ENCODE peak calls at places on chromosomes 11 and 22, in seven cellular contexts. One of them, this sample, is unnamed.

GRCh38 chr11:2262301-2263011 is 7.9 kb downstream of the ASCL2 start:
- DNase-seq in astrocyte: no peak
- DNase-seq in CD8-positive, alpha-beta T cell: no peak
- DNase-seq in bronchial epithelial cell: no peak
- DNase-seq in brain microvascular endothelial cell: no peak
- DNase-seq in heart left ventricle: no peak
- DNase-seq in choroid plexus epithelial cell: no peak
- DNase-seq in this sample: no peak

GRCh38 chr22:47596176-47596690 is 833.8 kb downstream of the TBC1D22A start:
- DNase-seq in astrocyte: no peak
- DNase-seq in CD8-positive, alpha-beta T cell: no peak
- DNase-seq in bronchial epithelial cell: no peak
- DNase-seq in brain microvascular endothelial cell: no peak
- DNase-seq in heart left ventricle: no peak
- DNase-seq in choroid plexus epithelial cell: no peak
- DNase-seq in this sample: no peak

GRCh38 chr11:122173587-122173986 is 57.6 kb upstream of the BLID start:
- DNase-seq in astrocyte: no peak
- DNase-seq in CD8-positive, alpha-beta T cell: no peak
- DNase-seq in bronchial epithelial cell: no peak
- DNase-seq in brain microvascular endothelial cell: no peak
- DNase-seq in heart left ventricle: no peak
- DNase-seq in choroid plexus epithelial cell: peak
- DNase-seq in this sample: no peak

GRCh38 chr11:47861762-47862161 is 13.6 kb upstream of the NUP160 start:
- DNase-seq in astrocyte: peak
- DNase-seq in CD8-positive, alpha-beta T cell: no peak
- DNase-seq in bronchial epithelial cell: peak
- DNase-seq in brain microvascular endothelial cell: peak
- DNase-seq in heart left ventricle: no peak
- DNase-seq in choroid plexus epithelial cell: peak
- DNase-seq in this sample: no peak

GRCh38 chr11:115201121-115201792 is 303.0 kb downstream of the CADM1 start:
- DNase-seq in astrocyte: peak
- DNase-seq in CD8-positive, alpha-beta T cell: no peak
- DNase-seq in bronchial epithelial cell: peak
- DNase-seq in brain microvascular endothelial cell: peak
- DNase-seq in heart left ventricle: no peak
- DNase-seq in choroid plexus epithelial cell: peak
- DNase-seq in this sample: no peak

GRCh38 chr22:35459423-35459894 is 59.5 kb downstream of the MCM5 start:
- DNase-seq in astrocyte: no peak
- DNase-seq in CD8-positive, alpha-beta T cell: no peak
- DNase-seq in bronchial epithelial cell: no peak
- DNase-seq in brain microvascular endothelial cell: no peak
- DNase-seq in heart left ventricle: no peak
- DNase-seq in choroid plexus epithelial cell: no peak
- DNase-seq in this sample: no peak

GRCh38 chr11:125170001-125170405 is 5.5 kb downstream of the PKNOX2 start:
- DNase-seq in astrocyte: no peak
- DNase-seq in CD8-positive, alpha-beta T cell: no peak
- DNase-seq in bronchial epithelial cell: no peak
- DNase-seq in brain microvascular endothelial cell: peak
- DNase-seq in heart left ventricle: peak
- DNase-seq in choroid plexus epithelial cell: peak
- DNase-seq in this sample: no peak

GRCh38 chr11:88016392-88017020 is 158.7 kb downstream of the RAB38 start:
- DNase-seq in astrocyte: peak
- DNase-seq in CD8-positive, alpha-beta T cell: no peak
- DNase-seq in bronchial epithelial cell: peak
- DNase-seq in brain microvascular endothelial cell: peak
- DNase-seq in heart left ventricle: peak
- DNase-seq in choroid plexus epithelial cell: peak
- DNase-seq in this sample: peak

GRCh38 chr11:2303627-2304155 is 1.9 kb downstream of the TSPAN32 start:
- DNase-seq in astrocyte: no peak
- DNase-seq in CD8-positive, alpha-beta T cell: no peak
- DNase-seq in bronchial epithelial cell: no peak
- DNase-seq in brain microvascular endothelial cell: no peak
- DNase-seq in heart left ventricle: peak
- DNase-seq in choroid plexus epithelial cell: no peak
- DNase-seq in this sample: no peak

GRCh38 chr11:66346476-66347424 is 679 bp downstream of the B4GAT1 start:
- DNase-seq in astrocyte: no peak
- DNase-seq in CD8-positive, alpha-beta T cell: no peak
- DNase-seq in bronchial epithelial cell: no peak
- DNase-seq in brain microvascular endothelial cell: no peak
- DNase-seq in heart left ventricle: peak
- DNase-seq in choroid plexus epithelial cell: no peak
- DNase-seq in this sample: no peak

GRCh38 chr11:120137611-120138521 is at the start of gene TRIM29:
- DNase-seq in astrocyte: no peak
- DNase-seq in CD8-positive, alpha-beta T cell: no peak
- DNase-seq in bronchial epithelial cell: peak
- DNase-seq in brain microvascular endothelial cell: no peak
- DNase-seq in heart left ventricle: no peak
- DNase-seq in choroid plexus epithelial cell: no peak
- DNase-seq in this sample: no peak

GRCh38 chr22:19397729-19398094 is 33.8 kb downstream of the HIRA start:
- DNase-seq in astrocyte: no peak
- DNase-seq in CD8-positive, alpha-beta T cell: no peak
- DNase-seq in bronchial epithelial cell: no peak
- DNase-seq in brain microvascular endothelial cell: no peak
- DNase-seq in heart left ventricle: no peak
- DNase-seq in choroid plexus epithelial cell: no peak
- DNase-seq in this sample: no peak

GRCh38 chr22:24834845-24835570 is 29.0 kb downstream of the SGSM1 start:
- DNase-seq in astrocyte: no peak
- DNase-seq in CD8-positive, alpha-beta T cell: no peak
- DNase-seq in bronchial epithelial cell: peak
- DNase-seq in brain microvascular endothelial cell: no peak
- DNase-seq in heart left ventricle: no peak
- DNase-seq in choroid plexus epithelial cell: peak
- DNase-seq in this sample: no peak

GRCh38 chr11:69704508-69705245 is 855 bp upstream of the FGF19 start:
- DNase-seq in astrocyte: no peak
- DNase-seq in CD8-positive, alpha-beta T cell: no peak
- DNase-seq in bronchial epithelial cell: no peak
- DNase-seq in brain microvascular endothelial cell: no peak
- DNase-seq in heart left ventricle: no peak
- DNase-seq in choroid plexus epithelial cell: peak
- DNase-seq in this sample: no peak

GRCh38 chr11:65260302-65260701 is 1.5 kb upstream of the POLA2 start:
- DNase-seq in astrocyte: no peak
- DNase-seq in CD8-positive, alpha-beta T cell: no peak
- DNase-seq in bronchial epithelial cell: no peak
- DNase-seq in brain microvascular endothelial cell: no peak
- DNase-seq in heart left ventricle: no peak
- DNase-seq in choroid plexus epithelial cell: no peak
- DNase-seq in this sample: no peak

GRCh38 chr11:99351620-99352019 is 330.9 kb downstream of the CNTN5 start:
- DNase-seq in astrocyte: peak
- DNase-seq in CD8-positive, alpha-beta T cell: no peak
- DNase-seq in bronchial epithelial cell: no peak
- DNase-seq in brain microvascular endothelial cell: peak
- DNase-seq in heart left ventricle: no peak
- DNase-seq in choroid plexus epithelial cell: peak
- DNase-seq in this sample: no peak

GRCh38 chr22:47419239-47419638 is 656.8 kb downstream of the TBC1D22A start:
- DNase-seq in astrocyte: no peak
- DNase-seq in CD8-positive, alpha-beta T cell: no peak
- DNase-seq in bronchial epithelial cell: no peak
- DNase-seq in brain microvascular endothelial cell: no peak
- DNase-seq in heart left ventricle: no peak
- DNase-seq in choroid plexus epithelial cell: no peak
- DNase-seq in this sample: no peak

GRCh38 chr11:114392735-114393667 is 7.3 kb downstream of the C11orf71 start:
- DNase-seq in astrocyte: no peak
- DNase-seq in CD8-positive, alpha-beta T cell: no peak
- DNase-seq in bronchial epithelial cell: no peak
- DNase-seq in brain microvascular endothelial cell: no peak
- DNase-seq in heart left ventricle: no peak
- DNase-seq in choroid plexus epithelial cell: no peak
- DNase-seq in this sample: no peak

DNA sequence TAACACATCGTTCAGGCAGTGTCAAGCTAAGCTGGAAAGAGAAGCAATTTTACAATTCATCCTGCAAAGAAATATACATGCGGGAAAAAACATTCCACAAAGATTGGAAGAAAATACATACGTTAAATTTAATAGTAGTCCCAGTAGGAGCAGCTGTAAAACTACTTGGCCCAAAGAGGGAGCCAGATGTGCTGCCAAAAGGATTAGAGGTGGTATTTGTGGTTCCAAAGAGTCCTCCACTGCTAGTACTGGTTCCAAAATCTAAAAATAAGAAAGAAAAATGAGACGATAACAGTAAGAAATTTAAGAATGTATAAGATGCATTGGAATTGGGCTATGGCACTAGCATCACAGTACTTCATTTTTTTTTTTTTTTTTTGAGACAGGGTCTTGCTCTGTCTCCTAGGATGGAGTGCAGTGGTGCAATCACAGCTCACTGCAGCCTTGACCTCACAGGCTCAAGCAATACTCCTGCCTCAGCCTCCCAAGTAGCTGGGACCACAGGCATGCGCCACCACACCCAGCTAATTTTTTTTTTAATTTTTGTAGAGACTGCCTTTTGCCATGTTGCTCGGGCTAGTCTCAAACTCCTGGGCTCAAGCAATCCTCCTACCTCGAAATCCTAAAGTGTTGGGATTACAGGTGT is 21.5 kb downstream of the NUP98 start:
- DNase-seq in astrocyte: no peak
- DNase-seq in CD8-positive, alpha-beta T cell: no peak
- DNase-seq in bronchial epithelial cell: no peak
- DNase-seq in brain microvascular endothelial cell: no peak
- DNase-seq in heart left ventricle: no peak
- DNase-seq in choroid plexus epithelial cell: no peak
- DNase-seq in this sample: no peak
- TF ChIP-seq CTCF in astrocyte: no peak
- TF ChIP-seq CTCF in CD8-positive, alpha-beta T cell: no peak
- TF ChIP-seq CTCF in bronchial epithelial cell: no peak
- TF ChIP-seq CTCF in brain microvascular endothelial cell: no peak
- TF ChIP-seq CTCF in heart left ventricle: no peak
- TF ChIP-seq CTCF in choroid plexus epithelial cell: peak
- TF ChIP-seq CTCF in this sample: no peak

GRCh38 chr22:23218053-23218866 is 38.0 kb downstream of the BCR start:
- DNase-seq in astrocyte: no peak
- DNase-seq in CD8-positive, alpha-beta T cell: no peak
- DNase-seq in bronchial epithelial cell: no peak
- DNase-seq in brain microvascular endothelial cell: no peak
- DNase-seq in heart left ventricle: no peak
- DNase-seq in choroid plexus epithelial cell: no peak
- DNase-seq in this sample: no peak
- H3K4me3 ChIP-seq in astrocyte: no peak
- H3K4me3 ChIP-seq in CD8-positive, alpha-beta T cell: no peak
- H3K4me3 ChIP-seq in bronchial epithelial cell: no peak
- H3K4me3 ChIP-seq in brain microvascular endothelial cell: no peak
- H3K4me3 ChIP-seq in heart left ventricle: peak
- H3K4me3 ChIP-seq in choroid plexus epithelial cell: no peak
- H3K4me3 ChIP-seq in this sample: peak

DNA sequence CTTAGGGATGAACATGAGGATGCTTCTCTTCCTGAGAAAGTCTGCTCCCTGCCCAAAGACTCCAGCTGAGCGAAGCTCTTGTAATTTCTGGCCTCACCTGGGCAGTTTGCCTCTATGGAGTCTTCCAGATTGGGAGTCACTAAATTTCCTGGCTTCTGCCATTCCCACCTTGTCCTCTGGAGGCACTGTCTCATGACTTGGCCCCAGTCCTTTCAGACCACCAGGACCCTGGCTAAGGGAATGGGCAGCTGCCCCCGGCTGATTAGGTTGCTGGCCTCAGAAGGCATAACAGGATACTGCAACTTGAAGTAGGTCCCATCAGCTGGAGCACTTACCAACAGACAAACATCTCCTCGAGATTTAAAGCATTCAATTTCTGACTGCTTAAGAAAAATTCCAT is 128.1 kb upstream of the SPON1 start:
- DNase-seq in astrocyte: no peak
- DNase-seq in CD8-positive, alpha-beta T cell: no peak
- DNase-seq in bronchial epithelial cell: no peak
- DNase-seq in brain microvascular endothelial cell: no peak
- DNase-seq in heart left ventricle: no peak
- DNase-seq in choroid plexus epithelial cell: no peak
- DNase-seq in this sample: no peak
- TF ChIP-seq CTCF in astrocyte: no peak
- TF ChIP-seq CTCF in CD8-positive, alpha-beta T cell: no peak
- TF ChIP-seq CTCF in bronchial epithelial cell: no peak
- TF ChIP-seq CTCF in brain microvascular endothelial cell: peak
- TF ChIP-seq CTCF in heart left ventricle: no peak
- TF ChIP-seq CTCF in choroid plexus epithelial cell: peak
- TF ChIP-seq CTCF in this sample: no peak

GRCh38 chr11:110290591-110291334 is 5.7 kb downstream of the RDX start:
- DNase-seq in astrocyte: no peak
- DNase-seq in CD8-positive, alpha-beta T cell: no peak
- DNase-seq in bronchial epithelial cell: no peak
- DNase-seq in brain microvascular endothelial cell: no peak
- DNase-seq in heart left ventricle: no peak
- DNase-seq in choroid plexus epithelial cell: no peak
- DNase-seq in this sample: no peak

GRCh38 chr11:110289472-110289871 is 6.9 kb downstream of the RDX start:
- DNase-seq in astrocyte: peak
- DNase-seq in CD8-positive, alpha-beta T cell: no peak
- DNase-seq in bronchial epithelial cell: no peak
- DNase-seq in brain microvascular endothelial cell: peak
- DNase-seq in heart left ventricle: no peak
- DNase-seq in choroid plexus epithelial cell: peak
- DNase-seq in this sample: no peak

GRCh38 chr11:110286298-110287040 is 9.9 kb downstream of the RDX start:
- DNase-seq in astrocyte: peak
- DNase-seq in CD8-positive, alpha-beta T cell: no peak
- DNase-seq in bronchial epithelial cell: no peak
- DNase-seq in brain microvascular endothelial cell: no peak
- DNase-seq in heart left ventricle: no peak
- DNase-seq in choroid plexus epithelial cell: no peak
- DNase-seq in this sample: no peak

GRCh38 chr11:110283862-110284261 is 12.6 kb downstream of the RDX start:
- DNase-seq in astrocyte: no peak
- DNase-seq in CD8-positive, alpha-beta T cell: no peak
- DNase-seq in bronchial epithelial cell: no peak
- DNase-seq in brain microvascular endothelial cell: no peak
- DNase-seq in heart left ventricle: no peak
- DNase-seq in choroid plexus epithelial cell: no peak
- DNase-seq in this sample: no peak

DNA sequence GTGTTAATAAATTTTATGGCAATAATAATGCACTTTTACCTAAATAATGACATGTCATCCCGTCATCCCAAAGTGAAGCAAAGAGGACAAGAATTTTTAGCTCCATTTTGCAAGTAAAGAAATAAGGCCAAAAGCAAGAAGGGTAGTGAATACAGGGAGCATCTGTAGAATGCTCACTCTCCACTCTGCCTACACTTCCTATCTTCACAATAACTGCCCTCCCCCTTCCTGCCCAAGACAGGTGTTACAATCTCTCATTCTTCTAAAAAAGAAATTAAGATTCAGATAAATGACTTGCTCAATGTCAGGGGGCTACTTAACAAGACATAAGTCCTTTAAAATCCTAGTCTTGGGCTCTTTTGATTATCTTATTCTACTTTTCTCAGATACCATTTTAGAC is 8.9 kb downstream of the RDX start:
- DNase-seq in astrocyte: no peak
- DNase-seq in CD8-positive, alpha-beta T cell: no peak
- DNase-seq in bronchial epithelial cell: no peak
- DNase-seq in brain microvascular endothelial cell: no peak
- DNase-seq in heart left ventricle: no peak
- DNase-seq in choroid plexus epithelial cell: no peak
- DNase-seq in this sample: no peak
- H3K4me3 ChIP-seq in astrocyte: no peak
- H3K4me3 ChIP-seq in CD8-positive, alpha-beta T cell: no peak
- H3K4me3 ChIP-seq in bronchial epithelial cell: no peak
- H3K4me3 ChIP-seq in brain microvascular endothelial cell: no peak
- H3K4me3 ChIP-seq in heart left ventricle: no peak
- H3K4me3 ChIP-seq in choroid plexus epithelial cell: no peak
- H3K4me3 ChIP-seq in this sample: no peak